ENCODE peak calls at places on chromosomes 2 and 18, in five cellular contexts. One of them, this sample, is unnamed.

GRCh38 chr2:3656762-3657691 is 973 bp upstream of the ALLC start:
- DNase-seq in endothelial cell: no peak
- DNase-seq in pancreas: no peak
- DNase-seq in CD8-positive, alpha-beta memory T cell: no peak
- DNase-seq in occipital lobe: no peak
- DNase-seq in this sample: no peak

GRCh38 chr18:45044787-45045186 is 364.1 kb downstream of the SETBP1 start:
- DNase-seq in CD8-positive, alpha-beta memory T cell: no peak
- DNase-seq in pancreas: no peak
- DNase-seq in endothelial cell: no peak
- DNase-seq in occipital lobe: no peak
- DNase-seq in this sample: no peak

GRCh38 chr18:33114749-33115148 is 325.8 kb downstream of the CCDC178 start:
- DNase-seq in endothelial cell: no peak
- DNase-seq in pancreas: no peak
- DNase-seq in occipital lobe: no peak
- DNase-seq in CD8-positive, alpha-beta memory T cell: no peak
- DNase-seq in this sample: no peak

GRCh38 chr2:99888617-99889016 is 253.8 kb downstream of the AFF3 start:
- DNase-seq in endothelial cell: no peak
- DNase-seq in pancreas: no peak
- DNase-seq in CD8-positive, alpha-beta memory T cell: no peak
- DNase-seq in occipital lobe: no peak
- DNase-seq in this sample: no peak

GRCh38 chr2:200373973-200374416 is 67.5 kb downstream of the SPATS2L start:
- DNase-seq in pancreas: no peak
- DNase-seq in CD8-positive, alpha-beta memory T cell: peak; percentile 46
- DNase-seq in endothelial cell: no peak
- DNase-seq in occipital lobe: no peak
- DNase-seq in this sample: no peak

GRCh38 chr2:71930073-71930681 is 217.5 kb downstream of the CYP26B1 start:
- DNase-seq in pancreas: no peak
- DNase-seq in occipital lobe: no peak
- DNase-seq in CD8-positive, alpha-beta memory T cell: no peak
- DNase-seq in endothelial cell: no peak
- DNase-seq in this sample: no peak

GRCh38 chr18:8431036-8431435 is 178.2 kb upstream of the RAB12 start:
- DNase-seq in pancreas: no peak
- DNase-seq in occipital lobe: no peak
- DNase-seq in endothelial cell: no peak
- DNase-seq in CD8-positive, alpha-beta memory T cell: no peak
- DNase-seq in this sample: no peak

GRCh38 chr2:10675126-10675525 is 14.6 kb downstream of the NOL10 start:
- DNase-seq in occipital lobe: no peak
- DNase-seq in endothelial cell: no peak
- DNase-seq in pancreas: no peak
- DNase-seq in CD8-positive, alpha-beta memory T cell: peak; percentile 8
- DNase-seq in this sample: no peak

GRCh38 chr18:25662247-25662646 is 310.3 kb upstream of the ZNF521 start:
- DNase-seq in occipital lobe: no peak
- DNase-seq in CD8-positive, alpha-beta memory T cell: no peak
- DNase-seq in pancreas: no peak
- DNase-seq in endothelial cell: no peak
- DNase-seq in this sample: no peak

This sample was measured in effector memory CD4-positive, alpha-beta T cell.